ENCODE peak calls at places on chromosomes 2 and 18, in five cellular contexts. C is CD14-positive monocyte, W is fibroblast of the aortic adventitia, S is BE2C, J is HCT116. K is an unnamed sample.
A peak's percentile ranks its signal among the peaks of the same experiment; 100 is the strongest.

GRCh38 chr2:159516241-159516758 is 100.0 kb downstream of the BAZ2B start:
- DNase-seq in S (no peak), C (no peak), J (peak; percentile 78), W (peak; percentile 43), K (no peak)

GRCh38 chr2:220076734-220077133 is 449.3 kb downstream of the SLC4A3 start:
- DNase-seq in W (peak; percentile 95), J (no peak), S (no peak), C (no peak), K (no peak)

GRCh38 chr2:9681427-9681817 is 50.6 kb upstream of the YWHAQ start:
- DNase-seq in J (no peak), C (no peak), S (no peak), W (no peak), K (no peak)

GRCh38 chr18:77366725-77367641 is 117.3 kb downstream of the GALR1 start:
- DNase-seq in S (peak; percentile 42), J (no peak), W (no peak), C (no peak), K (peak; percentile 65)

GRCh38 chr18:8912348-8913057 is 190.0 kb upstream of the NDUFV2 start:
- DNase-seq in C (no peak), J (no peak), S (no peak), W (no peak), K (peak; percentile 73)

GRCh38 chr2:117987121-117987520 is 26.7 kb downstream of the CCDC93 start:
- DNase-seq in J (no peak), W (no peak), S (no peak), C (no peak), K (no peak)

GRCh38 chr18:49305688-49306336 is 154.6 kb downstream of the DYM start:
- DNase-seq in W (no peak), C (no peak), J (no peak), S (no peak), K (no peak)

GRCh38 chr18:49966090-49966489 is 152.8 kb upstream of the ACAA2 start:
- DNase-seq in S (no peak), J (peak; percentile 51), W (no peak), C (no peak), K (no peak)

GRCh38 chr2:237623428-237624403 is 3.7 kb upstream of the LRRFIP1 start:
- DNase-seq in W (peak; percentile 22), C (no peak), J (no peak), S (no peak), K (no peak)

GRCh38 chr2:105746177-105747080 is 1.7 kb downstream of the NCK2 start:
- DNase-seq in C (peak; percentile 52), S (no peak), W (no peak), J (no peak), K (peak; percentile 56)

GRCh38 chr2:65386340-65386739 is 46.1 kb downstream of the SPRED2 start:
- DNase-seq in S (no peak), J (no peak), W (no peak), C (no peak), K (no peak)

GRCh38 chr18:51491678-51492372 is 294.3 kb upstream of the MEX3C start:
- DNase-seq in S (no peak), W (no peak), J (no peak), C (no peak), K (no peak)

GRCh38 chr2:78118037-78118436 is 595.9 kb upstream of the LRRTM4 start:
- DNase-seq in J (no peak), W (no peak), S (no peak), C (no peak), K (no peak)

GRCh38 chr18:9296233-9297006 is 38.2 kb upstream of the TWSG1 start:
- DNase-seq in C (no peak), J (no peak), S (no peak), W (no peak), K (no peak)

GRCh38 chr2:85165291-85165690 is 32.1 kb downstream of the TCF7L1 start:
- DNase-seq in W (no peak), J (no peak), S (no peak), C (no peak), K (no peak)

GRCh38 chr18:43671431-43671830 is 394.1 kb upstream of the SYT4 start:
- DNase-seq in C (no peak), W (no peak), S (no peak), J (no peak), K (no peak)

GRCh38 chr18:27130029-27130428 is 55.1 kb downstream of the CHST9 start:
- DNase-seq in W (no peak), S (no peak), C (no peak), J (no peak), K (no peak)

GRCh38 chr2:240624950-240625621 is at the start of gene GPR35:
- DNase-seq in S (peak; percentile 29), W (peak; percentile 15), J (no peak), C (peak; percentile 96), K (no peak)

GRCh38 chr2:286774-287392 is 1.0 kb downstream of the ALKAL2 start:
- DNase-seq in S (no peak), J (no peak), W (no peak), C (no peak), K (peak; percentile 46)

GRCh38 chr2:193679850-193680249 is 1485.1 kb upstream of the TMEFF2 start:
- DNase-seq in J (no peak), W (no peak), C (no peak), S (no peak), K (no peak)

GRCh38 chr2:215379948-215380347 is 55.9 kb downstream of the FN1 start:
- DNase-seq in W (no peak), C (no peak), S (no peak), J (no peak), K (no peak)

GRCh38 chr2:42618972-42619371 is 50.5 kb downstream of the MTA3 start:
- DNase-seq in S (no peak), C (no peak), W (peak; percentile 88), J (no peak), K (no peak)

GRCh38 chr2:233148354-233148753 is 88.2 kb downstream of the INPP5D start:
- DNase-seq in C (no peak), J (no peak), W (no peak), S (no peak), K (no peak)

GRCh38 chr18:24846133-24846532 is 385.7 kb downstream of the HRH4 start:
- DNase-seq in W (no peak), S (no peak), C (no peak), J (no peak), K (no peak)

GRCh38 chr2:124250433-124250832 is 225.3 kb downstream of the CNTNAP5 start:
- DNase-seq in J (no peak), W (no peak), C (no peak), S (no peak), K (no peak)

GRCh38 chr18:48825101-48825745 is 125.5 kb downstream of the SMAD7 start:
- DNase-seq in S (no peak), C (no peak), W (peak; percentile 87), J (no peak), K (peak; percentile 3)

GRCh38 chr2:146984014-146984413 is 860.8 kb upstream of the ACVR2A start:
- DNase-seq in W (no peak), S (no peak), C (no peak), J (no peak), K (no peak)

GRCh38 chr2:146981921-146982320 is 862.9 kb upstream of the ACVR2A start:
- DNase-seq in J (no peak), C (no peak), S (no peak), W (no peak), K (no peak)

GRCh38 chr2:146982393-146982846 is 862.4 kb upstream of the ACVR2A start:
- DNase-seq in S (no peak), W (peak; percentile 99), C (no peak), J (no peak), K (no peak)

GRCh38 chr2:146978891-146979555 is 865.8 kb upstream of the ACVR2A start:
- DNase-seq in C (no peak), J (no peak), S (no peak), W (peak; percentile 84), K (no peak)

GRCh38 chr2:146979746-146980145 is 865.1 kb upstream of the ACVR2A start:
- DNase-seq in W (peak; percentile 28), S (no peak), J (no peak), C (no peak), K (no peak)
- TF ChIP-seq CTCF in W (no peak), S (no peak), J (no peak), C (no peak), K (no peak)

GRCh38 chr18:75854174-75854573 is 426.7 kb upstream of the SMIM21 start:
- DNase-seq in S (peak; percentile 9), W (no peak), C (no peak), J (peak; percentile 26), K (peak; percentile 52)
- TF ChIP-seq CTCF in S (peak; percentile 46), W (no peak), C (peak; percentile 21), J (peak; percentile 82), K (peak; percentile 68)

GRCh38 chr2:55048514-55048924 is 1.7 kb downstream of the RTN4 start:
- DNase-seq in W (peak; percentile 66), C (no peak), S (peak; percentile 22), J (peak; percentile 27), K (no peak)
- TF ChIP-seq CTCF in W (peak; percentile 29), C (no peak), S (no peak), J (no peak), K (no peak)

DNA sequence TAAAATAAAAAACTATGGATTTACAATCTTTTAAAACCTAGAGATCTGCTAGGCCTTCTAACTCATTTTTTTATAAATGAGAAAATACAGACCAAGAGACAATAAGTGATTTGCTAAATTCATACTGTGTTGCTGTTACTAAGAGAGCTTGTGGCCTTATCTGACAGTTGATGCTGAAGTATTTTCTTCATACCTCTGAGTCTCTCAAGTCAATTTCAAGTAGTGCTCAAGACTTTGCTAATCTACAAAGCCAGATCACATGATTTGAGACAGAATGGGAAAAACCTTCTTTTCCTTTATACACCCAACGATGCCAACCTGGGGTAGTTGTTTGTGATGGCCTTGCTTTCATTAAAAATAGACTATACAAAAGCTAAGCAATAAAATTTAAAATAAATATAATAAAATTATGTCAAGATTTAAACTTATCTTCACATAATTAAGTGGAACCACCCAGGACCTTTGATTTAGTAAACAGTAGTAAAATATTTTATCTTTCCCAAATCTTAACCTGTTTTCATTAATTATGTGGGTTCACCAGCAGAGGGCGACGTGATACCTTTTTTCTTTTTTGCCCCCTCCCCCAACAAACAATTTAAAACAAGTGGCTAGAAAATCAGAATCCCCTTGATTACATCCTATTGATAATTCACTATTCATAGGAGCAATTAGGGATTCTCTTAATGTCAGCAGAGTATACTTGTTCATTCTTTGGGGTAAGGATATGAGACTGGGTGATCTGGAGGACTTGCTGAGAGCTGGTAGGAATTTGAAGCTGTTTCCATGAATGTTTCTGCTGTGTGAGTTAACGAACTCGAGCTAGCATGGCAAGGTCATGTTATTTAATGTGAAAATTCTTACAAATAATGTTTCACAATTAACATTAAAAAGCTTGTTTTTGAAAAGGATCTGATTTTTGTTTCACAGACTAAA is 49.6 kb upstream of the SLC5A7 start:
- DNase-seq in W (no peak), C (no peak), S (no peak), J (no peak), K (peak; percentile 30)
- TF ChIP-seq CTCF in W (peak; percentile 25), C (peak; percentile 54), S (no peak), J (peak; percentile 26), K (peak; percentile 96)

DNA sequence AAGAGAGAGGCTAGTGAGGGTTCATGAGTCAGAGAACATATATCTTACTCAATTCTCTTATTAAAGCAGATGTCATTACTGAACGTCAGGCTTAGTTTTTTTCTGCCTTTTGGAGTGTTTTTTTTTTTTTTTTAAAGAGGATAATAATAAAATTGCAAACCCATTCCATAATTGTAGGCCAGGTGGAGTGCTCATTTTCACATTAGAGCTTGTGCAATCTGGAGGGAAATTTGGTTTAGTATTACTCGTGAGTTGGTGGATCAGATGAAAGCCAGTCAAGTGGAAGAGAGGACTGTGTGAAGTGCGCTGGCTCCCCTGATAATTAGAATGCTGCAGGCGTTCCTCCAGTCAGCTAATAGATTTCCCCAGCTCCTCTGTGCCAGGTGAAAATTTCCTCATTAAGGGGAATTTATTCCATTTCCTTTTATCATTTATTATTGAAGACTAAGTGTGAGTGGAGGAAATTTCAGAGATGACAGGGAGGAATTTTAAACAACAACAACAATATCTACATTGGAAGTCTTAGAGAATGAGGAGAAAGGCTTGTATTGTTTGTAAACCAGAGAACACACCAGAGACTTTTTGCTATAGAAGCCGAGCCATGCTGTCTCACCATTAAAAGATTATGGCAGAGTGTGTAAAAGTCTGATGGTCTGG is 74.6 kb downstream of the CPS1 start:
- DNase-seq in C (no peak), W (no peak), S (no peak), J (no peak), K (peak; percentile 26)
- TF ChIP-seq CTCF in C (no peak), W (no peak), S (no peak), J (no peak), K (no peak)